ENCODE peak calls at places on chromosomes 13 and 19, in eight cellular contexts. One of them, this sample, is unnamed.

GRCh38 chr19:40803857-40804782 is 5.1 kb downstream of the EGLN2 start:
- DNase-seq in A549: no peak
- DNase-seq in adrenal gland: no peak
- DNase-seq in ovary: no peak
- DNase-seq in gastrocnemius medialis: no peak
- DNase-seq in NB4: peak
- DNase-seq in breast epithelium: no peak
- DNase-seq in endothelial cell of umbilical vein: no peak
- DNase-seq in this sample: peak

GRCh38 chr19:7376151-7376852 is 27.6 kb downstream of the ARHGEF18 start:
- DNase-seq in A549: no peak
- DNase-seq in adrenal gland: no peak
- DNase-seq in ovary: no peak
- DNase-seq in gastrocnemius medialis: no peak
- DNase-seq in NB4: no peak
- DNase-seq in breast epithelium: no peak
- DNase-seq in endothelial cell of umbilical vein: no peak
- DNase-seq in this sample: no peak

GRCh38 chr13:47831265-47831664 is 169.8 kb downstream of the SUCLA2 start:
- DNase-seq in A549: no peak
- DNase-seq in adrenal gland: no peak
- DNase-seq in ovary: no peak
- DNase-seq in gastrocnemius medialis: no peak
- DNase-seq in NB4: no peak
- DNase-seq in breast epithelium: no peak
- DNase-seq in endothelial cell of umbilical vein: no peak
- DNase-seq in this sample: no peak

GRCh38 chr19:14035706-14036105 is 4.1 kb downstream of the IL27RA start:
- DNase-seq in A549: no peak
- DNase-seq in adrenal gland: no peak
- DNase-seq in ovary: no peak
- DNase-seq in gastrocnemius medialis: no peak
- DNase-seq in NB4: no peak
- DNase-seq in breast epithelium: no peak
- DNase-seq in endothelial cell of umbilical vein: no peak
- DNase-seq in this sample: no peak

GRCh38 chr13:109251958-109252357 is 534.4 kb downstream of the IRS2 start:
- DNase-seq in A549: no peak
- DNase-seq in adrenal gland: no peak
- DNase-seq in ovary: no peak
- DNase-seq in gastrocnemius medialis: no peak
- DNase-seq in NB4: no peak
- DNase-seq in breast epithelium: no peak
- DNase-seq in endothelial cell of umbilical vein: peak
- DNase-seq in this sample: no peak

GRCh38 chr13:26406791-26407190 is 150.7 kb upstream of the WASF3 start:
- DNase-seq in A549: no peak
- DNase-seq in adrenal gland: no peak
- DNase-seq in ovary: no peak
- DNase-seq in gastrocnemius medialis: no peak
- DNase-seq in NB4: no peak
- DNase-seq in breast epithelium: no peak
- DNase-seq in endothelial cell of umbilical vein: no peak
- DNase-seq in this sample: no peak

GRCh38 chr19:45069056-45069455 is 7.2 kb downstream of the ZNF296 start:
- DNase-seq in A549: peak
- DNase-seq in adrenal gland: peak
- DNase-seq in ovary: no peak
- DNase-seq in gastrocnemius medialis: no peak
- DNase-seq in NB4: no peak
- DNase-seq in breast epithelium: peak
- DNase-seq in endothelial cell of umbilical vein: no peak
- DNase-seq in this sample: no peak

GRCh38 chr13:27022571-27023311 is 148.9 kb downstream of the USP12 start:
- DNase-seq in A549: peak
- DNase-seq in adrenal gland: peak
- DNase-seq in ovary: no peak
- DNase-seq in gastrocnemius medialis: no peak
- DNase-seq in NB4: no peak
- DNase-seq in breast epithelium: no peak
- DNase-seq in endothelial cell of umbilical vein: no peak
- DNase-seq in this sample: peak

GRCh38 chr13:32443111-32443510 is 15.2 kb upstream of the N4BP2L1 start:
- DNase-seq in A549: peak
- DNase-seq in adrenal gland: no peak
- DNase-seq in ovary: no peak
- DNase-seq in gastrocnemius medialis: no peak
- DNase-seq in NB4: peak
- DNase-seq in breast epithelium: no peak
- DNase-seq in endothelial cell of umbilical vein: peak
- DNase-seq in this sample: peak

GRCh38 chr13:99876651-99877050 is 94.9 kb downstream of the ZIC5 start:
- DNase-seq in A549: no peak
- DNase-seq in adrenal gland: no peak
- DNase-seq in ovary: no peak
- DNase-seq in gastrocnemius medialis: no peak
- DNase-seq in NB4: no peak
- DNase-seq in breast epithelium: no peak
- DNase-seq in endothelial cell of umbilical vein: no peak
- DNase-seq in this sample: no peak

GRCh38 chr13:33615436-33615835 is 202.5 kb upstream of the RFC3 start:
- DNase-seq in A549: no peak
- DNase-seq in adrenal gland: no peak
- DNase-seq in ovary: no peak
- DNase-seq in gastrocnemius medialis: no peak
- DNase-seq in NB4: no peak
- DNase-seq in breast epithelium: no peak
- DNase-seq in endothelial cell of umbilical vein: no peak
- DNase-seq in this sample: no peak

GRCh38 chr19:49554701-49555181 is 25.6 kb downstream of the NOSIP start:
- DNase-seq in A549: no peak
- DNase-seq in adrenal gland: peak
- DNase-seq in ovary: no peak
- DNase-seq in gastrocnemius medialis: no peak
- DNase-seq in NB4: no peak
- DNase-seq in breast epithelium: no peak
- DNase-seq in endothelial cell of umbilical vein: peak
- DNase-seq in this sample: no peak

GRCh38 chr13:62433660-62434059 is 1018.0 kb upstream of the PCDH20 start:
- DNase-seq in A549: no peak
- DNase-seq in adrenal gland: no peak
- DNase-seq in ovary: no peak
- DNase-seq in gastrocnemius medialis: no peak
- DNase-seq in NB4: no peak
- DNase-seq in breast epithelium: no peak
- DNase-seq in endothelial cell of umbilical vein: no peak
- DNase-seq in this sample: no peak

GRCh38 chr19:50514346-50515167 is 844 bp upstream of the ASPDH start:
- DNase-seq in A549: no peak
- DNase-seq in adrenal gland: peak
- DNase-seq in ovary: no peak
- DNase-seq in gastrocnemius medialis: no peak
- DNase-seq in NB4: no peak
- DNase-seq in breast epithelium: no peak
- DNase-seq in endothelial cell of umbilical vein: no peak
- DNase-seq in this sample: no peak

GRCh38 chr19:47435883-47436417 is 16.6 kb upstream of the MEIS3 start:
- DNase-seq in A549: no peak
- DNase-seq in adrenal gland: no peak
- DNase-seq in ovary: no peak
- DNase-seq in gastrocnemius medialis: no peak
- DNase-seq in NB4: no peak
- DNase-seq in breast epithelium: no peak
- DNase-seq in endothelial cell of umbilical vein: no peak
- DNase-seq in this sample: no peak

GRCh38 chr19:1247747-1248453 is 483 bp upstream of the MIDN start:
- DNase-seq in A549: no peak
- DNase-seq in adrenal gland: peak
- DNase-seq in ovary: peak
- DNase-seq in gastrocnemius medialis: peak
- DNase-seq in NB4: peak
- DNase-seq in breast epithelium: no peak
- DNase-seq in endothelial cell of umbilical vein: peak
- DNase-seq in this sample: no peak

GRCh38 chr19:1244693-1245451 is 3.3 kb downstream of the ATP5F1D start:
- DNase-seq in A549: no peak
- DNase-seq in adrenal gland: peak
- DNase-seq in ovary: peak
- DNase-seq in gastrocnemius medialis: peak
- DNase-seq in NB4: no peak
- DNase-seq in breast epithelium: no peak
- DNase-seq in endothelial cell of umbilical vein: no peak
- DNase-seq in this sample: no peak

GRCh38 chr19:1243768-1244692 is 2.5 kb downstream of the ATP5F1D start:
- DNase-seq in A549: peak
- DNase-seq in adrenal gland: peak
- DNase-seq in ovary: peak
- DNase-seq in gastrocnemius medialis: peak
- DNase-seq in NB4: peak
- DNase-seq in breast epithelium: peak
- DNase-seq in endothelial cell of umbilical vein: peak
- DNase-seq in this sample: peak

GRCh38 chr19:1245468-1245867 is 2.9 kb upstream of the MIDN start:
- DNase-seq in A549: no peak
- DNase-seq in adrenal gland: peak
- DNase-seq in ovary: peak
- DNase-seq in gastrocnemius medialis: peak
- DNase-seq in NB4: no peak
- DNase-seq in breast epithelium: no peak
- DNase-seq in endothelial cell of umbilical vein: no peak
- DNase-seq in this sample: no peak

GRCh38 chr19:1245884-1246816 is 2.2 kb upstream of the MIDN start:
- DNase-seq in A549: no peak
- DNase-seq in adrenal gland: peak
- DNase-seq in ovary: peak
- DNase-seq in gastrocnemius medialis: peak
- DNase-seq in NB4: no peak
- DNase-seq in breast epithelium: no peak
- DNase-seq in endothelial cell of umbilical vein: no peak
- DNase-seq in this sample: no peak
- TF ChIP-seq POLR2A in A549: no peak
- TF ChIP-seq POLR2A in adrenal gland: peak
- TF ChIP-seq POLR2A in ovary: peak
- TF ChIP-seq POLR2A in gastrocnemius medialis: peak
- TF ChIP-seq POLR2A in NB4: no peak
- TF ChIP-seq POLR2A in breast epithelium: no peak
- TF ChIP-seq POLR2A in endothelial cell of umbilical vein: no peak
- TF ChIP-seq POLR2A in this sample: no peak

GRCh38 chr19:18282021-18282787 is 782 bp upstream of the JUND start:
- DNase-seq in A549: no peak
- DNase-seq in adrenal gland: peak
- DNase-seq in ovary: peak
- DNase-seq in gastrocnemius medialis: no peak
- DNase-seq in NB4: peak
- DNase-seq in breast epithelium: peak
- DNase-seq in endothelial cell of umbilical vein: peak
- DNase-seq in this sample: no peak
- TF ChIP-seq POLR2A in A549: peak
- TF ChIP-seq POLR2A in adrenal gland: no peak
- TF ChIP-seq POLR2A in ovary: peak
- TF ChIP-seq POLR2A in gastrocnemius medialis: no peak
- TF ChIP-seq POLR2A in NB4: no peak
- TF ChIP-seq POLR2A in breast epithelium: peak
- TF ChIP-seq POLR2A in endothelial cell of umbilical vein: no peak
- TF ChIP-seq POLR2A in this sample: peak

DNA sequence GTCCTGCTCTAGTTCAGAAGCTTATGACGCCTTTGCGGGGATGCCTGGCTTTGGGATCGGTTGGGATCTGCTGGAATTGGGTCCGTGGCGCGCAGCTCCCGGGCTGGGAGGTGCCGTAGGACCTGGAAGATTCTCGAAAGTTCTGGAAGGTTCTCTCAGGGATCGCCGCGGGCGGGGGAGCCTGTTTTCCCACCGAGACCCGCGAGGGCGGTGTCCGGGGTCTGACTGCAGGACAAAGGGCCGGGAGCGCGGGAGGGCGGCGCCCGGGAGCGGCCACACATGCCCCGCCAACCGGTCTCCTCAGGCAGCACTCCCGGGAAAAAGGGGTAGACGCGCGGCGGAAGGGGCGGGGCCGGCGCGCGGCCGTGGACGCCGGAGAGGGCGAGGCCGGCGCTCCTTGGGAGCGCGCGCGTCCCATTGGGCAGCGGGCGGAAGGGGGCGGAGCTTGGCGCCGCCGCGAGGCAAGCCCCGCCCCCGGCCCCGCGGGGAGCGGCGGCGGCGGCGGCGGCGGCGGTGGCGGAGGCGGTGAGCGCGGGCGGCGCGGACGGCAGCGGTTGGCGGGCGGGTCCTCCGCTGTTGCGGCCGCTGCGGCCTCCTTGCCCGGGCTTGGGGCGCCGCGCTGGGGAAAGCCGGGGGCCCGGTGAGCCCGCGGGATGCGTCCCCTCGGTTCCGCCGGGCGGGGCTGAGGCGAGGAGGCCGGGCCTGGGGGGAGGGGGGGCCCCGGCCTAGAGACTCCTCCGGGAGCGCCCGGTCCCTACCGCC is 29.0 kb upstream of the NDUFS7 start:
- DNase-seq in A549: peak
- DNase-seq in adrenal gland: peak
- DNase-seq in ovary: peak
- DNase-seq in gastrocnemius medialis: peak
- DNase-seq in NB4: peak
- DNase-seq in breast epithelium: peak
- DNase-seq in endothelial cell of umbilical vein: peak
- DNase-seq in this sample: peak
- TF ChIP-seq POLR2A in A549: peak
- TF ChIP-seq POLR2A in adrenal gland: peak
- TF ChIP-seq POLR2A in ovary: peak
- TF ChIP-seq POLR2A in gastrocnemius medialis: peak
- TF ChIP-seq POLR2A in NB4: peak
- TF ChIP-seq POLR2A in breast epithelium: peak
- TF ChIP-seq POLR2A in endothelial cell of umbilical vein: peak
- TF ChIP-seq POLR2A in this sample: peak

DNA sequence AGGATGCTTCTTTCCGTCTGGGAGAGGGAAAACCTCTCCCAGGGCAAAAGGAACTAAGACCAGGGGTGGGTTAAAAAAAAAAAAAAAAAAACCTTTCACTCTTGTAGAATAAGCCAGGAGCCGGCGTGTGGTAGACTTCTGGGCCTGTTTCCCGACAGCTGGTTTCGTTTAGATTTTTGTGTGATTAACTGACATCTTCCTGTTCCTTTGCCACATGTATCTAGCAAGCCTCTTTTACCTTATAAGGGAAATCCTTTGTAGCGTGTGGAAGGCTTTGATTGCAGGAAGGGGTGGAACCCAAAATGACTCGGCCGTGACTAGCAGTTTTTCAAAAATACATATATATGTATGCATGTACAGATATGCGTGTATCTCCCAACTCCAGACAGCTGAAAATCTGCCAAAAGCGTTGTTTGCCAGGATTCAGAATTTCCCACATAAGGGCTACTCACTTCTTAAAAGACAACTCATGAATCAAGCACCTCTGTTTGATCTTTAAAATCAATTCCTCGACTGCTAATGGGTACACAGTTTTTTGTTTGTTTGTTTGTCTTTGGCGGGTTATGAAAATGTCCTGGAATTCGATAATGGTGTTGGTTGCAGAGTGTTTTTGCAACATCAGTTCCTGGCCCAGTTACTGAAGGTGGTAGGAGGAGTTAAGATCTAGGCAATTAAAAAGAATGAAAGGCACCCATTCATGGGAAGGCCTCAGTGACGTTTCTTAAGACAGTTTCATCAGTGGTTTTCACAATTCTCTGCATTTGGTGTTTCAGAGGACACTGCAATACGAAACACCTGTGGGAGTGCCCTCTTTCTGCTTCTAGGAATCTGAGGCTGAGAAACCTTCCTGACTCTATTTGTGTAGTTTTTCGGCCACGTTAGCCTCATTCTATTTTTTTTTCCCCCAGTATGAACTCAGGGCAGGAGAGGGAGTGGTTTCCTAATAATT is 2.7 kb downstream of the TPM4 start:
- DNase-seq in A549: no peak
- DNase-seq in adrenal gland: peak
- DNase-seq in ovary: peak
- DNase-seq in gastrocnemius medialis: peak
- DNase-seq in NB4: peak
- DNase-seq in breast epithelium: peak
- DNase-seq in endothelial cell of umbilical vein: peak
- DNase-seq in this sample: peak
- TF ChIP-seq POLR2A in A549: no peak
- TF ChIP-seq POLR2A in adrenal gland: peak
- TF ChIP-seq POLR2A in ovary: no peak
- TF ChIP-seq POLR2A in gastrocnemius medialis: peak
- TF ChIP-seq POLR2A in NB4: no peak
- TF ChIP-seq POLR2A in breast epithelium: peak
- TF ChIP-seq POLR2A in endothelial cell of umbilical vein: peak
- TF ChIP-seq POLR2A in this sample: peak